ENCODE peak calls at places on chromosomes 1 and 21, in ten cellular contexts. Q, V, W, U, I, F, X, N, Y and B are unnamed samples.

GRCh38 chr1:55584521-55585401 is 369.6 kb upstream of the USP24 start:
- DNase-seq in Q (no peak), V (no peak), W (no peak), U (peak), I (peak), F (peak), X (no peak), N (no peak), Y (no peak), B (no peak)

GRCh38 chr1:21318714-21319159 is 28.5 kb upstream of the ECE1 start:
- DNase-seq in Q (peak), V (peak), W (peak), U (peak), I (peak), F (no peak), X (peak), N (no peak), Y (peak), B (no peak)

GRCh38 chr1:1153874-1154273 is 19.8 kb upstream of the TTLL10 start:
- DNase-seq in Q (no peak), V (no peak), W (no peak), U (peak), I (no peak), F (no peak), X (no peak), N (no peak), Y (no peak), B (no peak)

GRCh38 chr1:218809625-218810024 is 364.1 kb upstream of the LYPLAL1 start:
- DNase-seq in Q (no peak), V (no peak), W (no peak), U (no peak), I (no peak), F (peak), X (no peak), N (no peak), Y (no peak), B (no peak)

GRCh38 chr1:165894591-165894990 is 67.2 kb downstream of the UCK2 start:
- DNase-seq in Q (peak), V (no peak), W (no peak), U (peak), I (no peak), F (peak), X (no peak), N (no peak), Y (no peak), B (no peak)

GRCh38 chr1:76465030-76465429 is 390.5 kb downstream of the ST6GALNAC3 start:
- DNase-seq in Q (no peak), V (no peak), W (no peak), U (peak), I (no peak), F (peak), X (no peak), N (no peak), Y (no peak), B (no peak)

GRCh38 chr1:180842890-180843289 is 69.8 kb upstream of the KIAA1614 start:
- DNase-seq in Q (no peak), V (no peak), W (no peak), U (peak), I (no peak), F (no peak), X (no peak), N (no peak), Y (no peak), B (no peak)

GRCh38 chr1:58397187-58397820 is 149.2 kb downstream of the OMA1 start:
- DNase-seq in Q (peak), V (no peak), W (no peak), U (peak), I (no peak), F (no peak), X (no peak), N (no peak), Y (no peak), B (no peak)

GRCh38 chr21:36563301-36563926 is 83.5 kb upstream of the CLDN14 start:
- DNase-seq in Q (no peak), V (no peak), W (peak), U (no peak), I (no peak), F (no peak), X (no peak), N (no peak), Y (no peak), B (no peak)

GRCh38 chr1:84711091-84711490 is 20.8 kb upstream of the SSX2IP start:
- DNase-seq in Q (no peak), V (no peak), W (no peak), U (no peak), I (no peak), F (no peak), X (no peak), N (no peak), Y (no peak), B (no peak)

GRCh38 chr1:23528245-23528978 is 2.6 kb downstream of the E2F2 start:
- DNase-seq in Q (peak), V (peak), W (peak), U (peak), I (peak), F (peak), X (peak), N (peak), Y (peak), B (no peak)

GRCh38 chr1:200518524-200518923 is 102.0 kb downstream of the KIF14 start:
- DNase-seq in Q (no peak), V (no peak), W (no peak), U (peak), I (no peak), F (no peak), X (no peak), N (no peak), Y (no peak), B (no peak)

GRCh38 chr1:197435224-197435623 is 167.2 kb downstream of the CRB1 start:
- DNase-seq in Q (no peak), V (no peak), W (no peak), U (no peak), I (no peak), F (no peak), X (no peak), N (no peak), Y (no peak), B (no peak)

GRCh38 chr1:36223373-36223995 is 759 bp upstream of the THRAP3 start:
- DNase-seq in Q (peak), V (no peak), W (no peak), U (peak), I (no peak), F (peak), X (peak), N (peak), Y (no peak), B (no peak)

GRCh38 chr1:183227963-183228649 is 42.0 kb downstream of the LAMC2 start:
- DNase-seq in Q (no peak), V (peak), W (no peak), U (peak), I (peak), F (peak), X (peak), N (peak), Y (no peak), B (peak)

GRCh38 chr1:79074975-79075374 is 68.4 kb upstream of the ADGRL4 start:
- DNase-seq in Q (no peak), V (no peak), W (no peak), U (no peak), I (no peak), F (no peak), X (no peak), N (no peak), Y (no peak), B (no peak)

GRCh38 chr1:204493145-204493881 is 1.3 kb downstream of the PIK3C2B start:
- DNase-seq in Q (peak), V (peak), W (peak), U (peak), I (peak), F (no peak), X (peak), N (no peak), Y (peak), B (no peak)

GRCh38 chr1:111733183-111733995 is 5.8 kb downstream of the INKA2 start:
- DNase-seq in Q (peak), V (peak), W (no peak), U (peak), I (no peak), F (peak), X (peak), N (no peak), Y (no peak), B (no peak)

DNA sequence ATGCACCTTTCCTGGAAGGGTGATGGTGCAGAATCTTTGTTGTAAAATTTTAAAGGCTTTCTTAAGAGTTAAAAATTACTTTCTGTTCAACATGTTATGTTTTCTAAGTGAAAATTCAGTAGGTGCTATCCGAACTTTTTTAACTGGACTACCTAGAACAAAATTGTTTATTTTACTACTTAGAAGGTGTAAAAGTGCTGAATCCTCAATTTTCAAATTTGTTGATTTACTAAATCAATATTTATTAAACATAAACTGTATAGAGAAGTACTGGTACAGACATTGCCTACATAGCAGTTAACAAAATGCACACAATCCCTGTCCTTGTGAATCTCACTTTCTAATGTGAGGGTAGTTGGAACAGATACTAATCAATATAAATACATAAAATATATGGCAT is 277.5 kb downstream of the CTH start:
- DNase-seq in Q (no peak), V (no peak), W (no peak), U (no peak), I (no peak), F (no peak), X (no peak), N (no peak), Y (no peak), B (no peak)
- H3K27ac ChIP-seq in Q (no peak), V (no peak), W (no peak), U (no peak), I (no peak), F (no peak), X (no peak), N (no peak), Y (no peak), B (no peak)

GRCh38 chr1:17369466-17369865 is 2.5 kb upstream of the PADI6 start:
- DNase-seq in Q (peak), V (no peak), W (no peak), U (peak), I (no peak), F (no peak), X (no peak), N (no peak), Y (no peak), B (no peak)
- H3K27ac ChIP-seq in Q (no peak), V (no peak), W (no peak), U (no peak), I (no peak), F (no peak), X (no peak), N (no peak), Y (no peak), B (no peak)

GRCh38 chr1:171486048-171486519 is 754 bp downstream of the PRRC2C start:
- DNase-seq in Q (no peak), V (no peak), W (no peak), U (peak), I (peak), F (peak), X (peak), N (peak), Y (no peak), B (no peak)
- H3K27ac ChIP-seq in Q (peak), V (peak), W (peak), U (peak), I (peak), F (peak), X (peak), N (peak), Y (peak), B (no peak)

GRCh38 chr1:209751627-209752231 is 4.1 kb upstream of the TRAF3IP3 start:
- DNase-seq in Q (no peak), V (no peak), W (no peak), U (no peak), I (no peak), F (no peak), X (no peak), N (peak), Y (no peak), B (no peak)

GRCh38 chr1:209746469-209747269 is 9.2 kb upstream of the TRAF3IP3 start:
- DNase-seq in Q (no peak), V (no peak), W (no peak), U (no peak), I (no peak), F (no peak), X (no peak), N (no peak), Y (no peak), B (no peak)

GRCh38 chr1:209748620-209749019 is 7.2 kb upstream of the TRAF3IP3 start:
- DNase-seq in Q (peak), V (no peak), W (no peak), U (no peak), I (no peak), F (no peak), X (no peak), N (no peak), Y (no peak), B (no peak)

GRCh38 chr1:209749660-209750059 is 6.2 kb upstream of the TRAF3IP3 start:
- DNase-seq in Q (no peak), V (no peak), W (no peak), U (no peak), I (no peak), F (no peak), X (no peak), N (no peak), Y (no peak), B (no peak)

DNA sequence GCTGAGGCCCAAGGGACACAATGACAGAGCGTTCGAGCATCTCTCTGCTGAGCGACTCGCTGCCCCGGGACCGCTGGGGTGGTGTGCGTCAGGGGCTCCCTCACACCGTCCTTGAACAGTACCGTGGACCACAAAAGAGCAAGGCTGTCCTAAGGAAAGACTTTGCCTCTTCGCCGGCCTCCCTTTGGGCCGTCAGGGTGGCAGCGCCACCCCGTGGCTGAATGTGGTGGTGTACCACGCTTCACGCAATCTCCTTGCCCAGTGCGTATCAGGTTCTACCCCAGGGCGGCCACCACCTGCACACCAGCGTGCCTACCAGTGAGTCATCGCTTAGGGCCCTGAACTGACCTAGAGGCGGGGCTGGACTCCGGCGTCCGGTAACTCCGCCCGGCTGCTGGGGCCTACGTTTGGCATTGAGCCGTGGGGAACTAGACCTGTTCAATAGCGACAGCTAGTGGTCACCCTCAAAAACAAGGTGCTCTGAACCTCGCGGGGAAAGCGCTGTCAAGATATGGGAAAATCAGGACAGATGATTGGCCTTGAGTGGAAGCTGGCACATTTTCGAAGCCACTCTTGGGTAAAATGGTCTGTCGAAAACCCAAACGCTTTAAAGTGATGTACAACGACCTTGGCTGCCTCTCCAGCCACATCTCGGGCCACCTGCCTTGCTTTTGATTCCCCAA is 8.1 kb upstream of the TRAF3IP3 start:
- DNase-seq in Q (peak), V (peak), W (peak), U (peak), I (peak), F (peak), X (peak), N (peak), Y (peak), B (peak)
- H3K27ac ChIP-seq in Q (peak), V (peak), W (no peak), U (no peak), I (no peak), F (no peak), X (peak), N (peak), Y (peak), B (no peak)

DNA sequence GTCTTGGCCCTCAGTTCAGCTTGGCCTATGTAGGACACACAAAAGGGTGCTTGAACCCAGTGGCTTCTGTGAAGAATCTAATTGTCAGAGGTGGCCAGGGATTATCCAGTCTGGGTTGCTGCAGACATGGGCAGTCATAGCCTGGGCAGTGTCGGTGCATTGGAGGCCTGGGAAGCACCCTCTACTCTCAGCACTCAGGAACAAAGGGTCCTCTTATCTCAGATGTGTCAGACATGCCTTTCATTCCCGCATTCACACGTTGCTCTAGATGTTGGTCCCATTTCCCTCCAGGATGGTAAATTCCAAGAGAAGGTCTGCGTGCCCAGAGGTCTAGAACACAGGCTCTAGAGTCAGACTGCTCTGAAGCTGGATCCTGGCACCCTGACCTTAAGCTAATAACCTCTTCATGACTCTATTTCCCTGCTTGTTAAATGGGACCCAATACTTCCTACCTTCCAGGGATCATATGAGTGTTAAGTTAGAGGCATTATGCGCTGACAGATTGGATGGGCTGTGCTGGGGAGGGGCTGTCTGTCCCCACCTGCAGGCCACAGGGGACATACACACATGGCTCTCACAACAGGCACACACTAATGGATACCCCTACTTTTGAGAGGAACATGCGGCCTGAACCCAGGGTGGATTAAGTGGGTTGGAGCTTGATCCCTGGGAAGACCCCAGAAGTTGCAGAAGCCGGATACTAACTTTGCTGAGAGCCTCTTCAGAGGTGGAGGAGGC is 16.5 kb upstream of the EDN2 start:
- DNase-seq in Q (no peak), V (no peak), W (no peak), U (no peak), I (no peak), F (no peak), X (no peak), N (no peak), Y (no peak), B (no peak)
- H3K27ac ChIP-seq in Q (no peak), V (peak), W (peak), U (no peak), I (peak), F (no peak), X (peak), N (no peak), Y (peak), B (no peak)

GRCh38 chr21:44494956-44495355 is 39.6 kb downstream of the LRRC3 start:
- DNase-seq in Q (no peak), V (no peak), W (no peak), U (no peak), I (no peak), F (no peak), X (no peak), N (no peak), Y (no peak), B (no peak)

GRCh38 chr21:44496900-44497550 is 41.7 kb downstream of the LRRC3 start:
- DNase-seq in Q (peak), V (no peak), W (no peak), U (no peak), I (no peak), F (no peak), X (no peak), N (no peak), Y (no peak), B (no peak)

GRCh38 chr21:44495641-44496040 is 40.3 kb downstream of the LRRC3 start:
- DNase-seq in Q (no peak), V (no peak), W (no peak), U (no peak), I (no peak), F (no peak), X (no peak), N (no peak), Y (no peak), B (no peak)

GRCh38 chr21:44497641-44498243 is 42.3 kb downstream of the KRTAP10-1 start:
- DNase-seq in Q (peak), V (no peak), W (no peak), U (no peak), I (no peak), F (no peak), X (no peak), N (no peak), Y (no peak), B (no peak)

GRCh38 chr21:44496196-44496899 is 41.0 kb downstream of the LRRC3 start:
- DNase-seq in Q (no peak), V (no peak), W (no peak), U (no peak), I (no peak), F (no peak), X (no peak), N (no peak), Y (no peak), B (no peak)
- H3K27ac ChIP-seq in Q (no peak), V (no peak), W (no peak), U (no peak), I (no peak), F (no peak), X (no peak), N (no peak), Y (peak), B (no peak)

GRCh38 chr1:2966940-2967725 is 54.1 kb upstream of the ACTRT2 start:
- DNase-seq in Q (peak), V (no peak), W (peak), U (no peak), I (no peak), F (no peak), X (no peak), N (no peak), Y (peak), B (no peak)

GRCh38 chr1:2967881-2968280 is 53.4 kb upstream of the ACTRT2 start:
- DNase-seq in Q (peak), V (no peak), W (peak), U (no peak), I (no peak), F (no peak), X (no peak), N (no peak), Y (peak), B (no peak)

GRCh38 chr1:2969011-2969869 is 52.0 kb upstream of the ACTRT2 start:
- DNase-seq in Q (peak), V (no peak), W (peak), U (no peak), I (no peak), F (no peak), X (no peak), N (no peak), Y (peak), B (no peak)

GRCh38 chr1:2969870-2970291 is 51.4 kb upstream of the ACTRT2 start:
- DNase-seq in Q (peak), V (no peak), W (peak), U (no peak), I (no peak), F (no peak), X (no peak), N (no peak), Y (peak), B (no peak)

DNA sequence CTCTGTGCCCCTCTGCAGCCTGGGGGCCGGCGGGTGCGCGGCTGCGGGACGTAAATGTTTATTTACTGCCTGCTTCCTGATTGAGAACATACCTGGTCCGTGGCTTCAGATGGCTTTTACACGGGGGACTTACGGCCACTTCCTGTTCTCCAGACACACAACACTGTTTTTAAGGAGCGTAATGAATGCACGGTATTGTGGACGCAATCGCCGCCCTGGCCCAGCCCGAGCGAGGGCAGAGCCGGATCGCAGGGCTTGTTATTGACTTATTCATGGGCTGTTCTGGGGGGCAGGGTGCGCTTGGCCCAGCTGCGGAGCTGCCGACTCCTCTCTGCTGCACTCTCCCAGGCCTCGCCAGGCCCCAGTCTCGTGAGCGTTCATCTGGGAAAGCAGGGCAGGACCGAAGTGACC is 52.8 kb upstream of the ACTRT2 start:
- DNase-seq in Q (peak), V (no peak), W (peak), U (no peak), I (no peak), F (no peak), X (no peak), N (no peak), Y (peak), B (no peak)
- H3K27ac ChIP-seq in Q (no peak), V (no peak), W (no peak), U (no peak), I (no peak), F (no peak), X (no peak), N (no peak), Y (no peak), B (no peak)